ENCODE peak calls at places on chromosomes 11 and 22, in four cellular contexts. Q, W, I and V are unnamed samples.
A peak's percentile ranks its signal among the peaks of the same experiment; 100 is the strongest.

GRCh38 chr11:10122337-10123197 is 171.5 kb downstream of the SBF2 start:
- DNase-seq in Q (no peak), W (peak; percentile 23), I (no peak), V (no peak)

GRCh38 chr11:19191530-19192169 is 10.1 kb downstream of the CSRP3 start:
- DNase-seq in Q (no peak), W (no peak), I (no peak), V (no peak)

GRCh38 chr11:117410861-117411725 is 83.4 kb downstream of the CEP164 start:
- DNase-seq in Q (no peak), W (no peak), I (no peak), V (no peak)

GRCh38 chr22:37242395-37242918 is 1.6 kb downstream of the RAC2 start:
- DNase-seq in Q (peak; percentile 97), W (no peak), I (peak; percentile 66), V (peak; percentile 85)

GRCh38 chr22:49205401-49205800 is 622.3 kb downstream of the BRD1 start:
- DNase-seq in Q (peak; percentile 61), W (no peak), I (no peak), V (no peak)

GRCh38 chr11:7651140-7651551 is 22.2 kb downstream of the CYB5R2 start:
- DNase-seq in Q (no peak), W (no peak), I (no peak), V (no peak)

GRCh38 chr11:111308140-111308539 is 9.8 kb downstream of the POU2AF3 start:
- DNase-seq in Q (no peak), W (peak; percentile 58), I (no peak), V (no peak)

GRCh38 chr11:46367244-46367915 is 14.1 kb upstream of the MDK start:
- DNase-seq in Q (peak; percentile 94), W (peak; percentile 46), I (peak; percentile 66), V (peak; percentile 74)

GRCh38 chr22:35203583-35203982 is 53.7 kb upstream of the HMGXB4 start:
- DNase-seq in Q (no peak), W (no peak), I (no peak), V (no peak)

GRCh38 chr11:130124096-130124495 is 35.5 kb upstream of the ST14 start:
- DNase-seq in Q (peak; percentile 90), W (peak; percentile 70), I (no peak), V (no peak)

GRCh38 chr11:12529041-12529440 is 145.2 kb upstream of the TEAD1 start:
- DNase-seq in Q (no peak), W (no peak), I (no peak), V (no peak)

GRCh38 chr22:26656896-26657851 is at the start of gene MIAT:
- DNase-seq in Q (peak; percentile 91), W (no peak), I (no peak), V (peak; percentile 31)

GRCh38 chr22:47816121-47816915 is 1053.9 kb downstream of the TBC1D22A start:
- DNase-seq in Q (no peak), W (no peak), I (no peak), V (no peak)

GRCh38 chr11:57700425-57700824 is 11.6 kb downstream of the MED19 start:
- DNase-seq in Q (no peak), W (no peak), I (no peak), V (no peak)

GRCh38 chr22:46499798-46500174 is 37.6 kb downstream of the CELSR1 start:
- DNase-seq in Q (no peak), W (no peak), I (no peak), V (no peak)

GRCh38 chr22:36198936-36199616 is 2.5 kb downstream of the APOL4 start:
- DNase-seq in Q (no peak), W (no peak), I (no peak), V (no peak)

GRCh38 chr22:17149073-17149815 is 9.8 kb downstream of the HDHD5 start:
- DNase-seq in Q (peak; percentile 59), W (no peak), I (no peak), V (no peak)

GRCh38 chr11:65425105-65425970 is 2.7 kb downstream of the NEAT1 start:
- DNase-seq in Q (peak; percentile 85), W (peak; percentile 87), I (peak; percentile 63), V (peak; percentile 87)

GRCh38 chr22:50299724-50300619 is 7.5 kb downstream of the PLXNB2 start:
- DNase-seq in Q (no peak), W (no peak), I (no peak), V (no peak)